ENCODE peak calls at places on chromosome 2, in six cellular contexts. One of them, this sample, is unnamed.

GRCh38 chr2:10584843-10585475 is 104.8 kb downstream of the NOL10 start:
- DNase-seq in non-pigmented ciliary epithelial cell: peak
- DNase-seq in kidney epithelial cell: peak
- DNase-seq in AML-193: no peak
- DNase-seq in Karpas-422: no peak
- DNase-seq in cardiac fibroblast: peak
- DNase-seq in this sample: peak

GRCh38 chr2:30346475-30347169 is 100.4 kb upstream of the LCLAT1 start:
- DNase-seq in cardiac fibroblast: peak
- DNase-seq in kidney epithelial cell: no peak
- DNase-seq in AML-193: no peak
- DNase-seq in non-pigmented ciliary epithelial cell: no peak
- DNase-seq in Karpas-422: no peak
- DNase-seq in this sample: no peak

GRCh38 chr2:238171575-238172187 is 12.9 kb downstream of the ERFE start:
- DNase-seq in non-pigmented ciliary epithelial cell: no peak
- DNase-seq in cardiac fibroblast: peak
- DNase-seq in Karpas-422: no peak
- DNase-seq in kidney epithelial cell: no peak
- DNase-seq in AML-193: no peak
- DNase-seq in this sample: no peak

GRCh38 chr2:71672011-71672639 is 218.8 kb downstream of the DYSF start:
- DNase-seq in non-pigmented ciliary epithelial cell: no peak
- DNase-seq in AML-193: no peak
- DNase-seq in Karpas-422: peak
- DNase-seq in kidney epithelial cell: no peak
- DNase-seq in cardiac fibroblast: no peak
- DNase-seq in this sample: no peak

GRCh38 chr2:33529771-33530481 is 53.5 kb downstream of the RASGRP3 start:
- DNase-seq in AML-193: no peak
- DNase-seq in cardiac fibroblast: peak
- DNase-seq in kidney epithelial cell: peak
- DNase-seq in Karpas-422: peak
- DNase-seq in non-pigmented ciliary epithelial cell: peak
- DNase-seq in this sample: peak

GRCh38 chr2:20350105-20350712 is 435 bp downstream of the PUM2 start:
- DNase-seq in cardiac fibroblast: peak
- DNase-seq in kidney epithelial cell: no peak
- DNase-seq in Karpas-422: peak
- DNase-seq in AML-193: peak
- DNase-seq in non-pigmented ciliary epithelial cell: no peak
- DNase-seq in this sample: no peak

GRCh38 chr2:73292316-73292905 is 937 bp downstream of the EGR4 start:
- DNase-seq in cardiac fibroblast: no peak
- DNase-seq in non-pigmented ciliary epithelial cell: no peak
- DNase-seq in AML-193: no peak
- DNase-seq in Karpas-422: no peak
- DNase-seq in kidney epithelial cell: no peak
- DNase-seq in this sample: no peak

GRCh38 chr2:113123731-113124130 is 3.7 kb upstream of the IL1RN start:
- DNase-seq in AML-193: peak
- DNase-seq in non-pigmented ciliary epithelial cell: no peak
- DNase-seq in kidney epithelial cell: no peak
- DNase-seq in Karpas-422: no peak
- DNase-seq in cardiac fibroblast: no peak
- DNase-seq in this sample: no peak

GRCh38 chr2:128644156-128644555 is 325.5 kb upstream of the HS6ST1 start:
- DNase-seq in non-pigmented ciliary epithelial cell: no peak
- DNase-seq in AML-193: no peak
- DNase-seq in Karpas-422: no peak
- DNase-seq in kidney epithelial cell: no peak
- DNase-seq in cardiac fibroblast: no peak
- DNase-seq in this sample: no peak

GRCh38 chr2:218031771-218032257 is 29.0 kb upstream of the TNS1 start:
- DNase-seq in Karpas-422: no peak
- DNase-seq in AML-193: no peak
- DNase-seq in cardiac fibroblast: no peak
- DNase-seq in non-pigmented ciliary epithelial cell: no peak
- DNase-seq in kidney epithelial cell: no peak
- DNase-seq in this sample: no peak

GRCh38 chr2:27889774-27890145 is 427 bp downstream of the RBKS start:
- DNase-seq in non-pigmented ciliary epithelial cell: no peak
- DNase-seq in Karpas-422: peak
- DNase-seq in kidney epithelial cell: no peak
- DNase-seq in AML-193: no peak
- DNase-seq in cardiac fibroblast: peak
- DNase-seq in this sample: no peak

GRCh38 chr2:237626813-237627451 is 455 bp upstream of the LRRFIP1 start:
- DNase-seq in non-pigmented ciliary epithelial cell: no peak
- DNase-seq in AML-193: no peak
- DNase-seq in cardiac fibroblast: no peak
- DNase-seq in kidney epithelial cell: no peak
- DNase-seq in Karpas-422: no peak
- DNase-seq in this sample: no peak

GRCh38 chr2:1746174-1747064 is 2.1 kb upstream of the PXDN start:
- DNase-seq in AML-193: no peak
- DNase-seq in non-pigmented ciliary epithelial cell: no peak
- DNase-seq in kidney epithelial cell: no peak
- DNase-seq in Karpas-422: no peak
- DNase-seq in cardiac fibroblast: no peak
- DNase-seq in this sample: no peak

GRCh38 chr2:144516981-144517824 is 2.7 kb downstream of the ZEB2 start:
- DNase-seq in cardiac fibroblast: peak
- DNase-seq in non-pigmented ciliary epithelial cell: peak
- DNase-seq in AML-193: peak
- DNase-seq in kidney epithelial cell: peak
- DNase-seq in Karpas-422: peak
- DNase-seq in this sample: peak